ENCODE peak calls at places on chromosome 21, in five cellular contexts. I, Q, L, S and C are unnamed samples.

GRCh38 chr21:31623664-31624063 is 35.8 kb upstream of the SOD1 start:
- DNase-seq in Q (no peak), S (peak), L (no peak), I (no peak), C (no peak)

GRCh38 chr21:20443558-20444155 is 554.6 kb upstream of the NCAM2 start:
- DNase-seq in I (peak), L (no peak), S (peak), Q (no peak), C (no peak)

GRCh38 chr21:34819357-34819999 is 150.7 kb downstream of the CLIC6 start:
- DNase-seq in Q (no peak), S (no peak), L (no peak), I (no peak), C (no peak)

GRCh38 chr21:40053007-40053406 is 185.8 kb downstream of the PCP4 start:
- DNase-seq in S (no peak), I (no peak), L (no peak), Q (no peak), C (no peak)

GRCh38 chr21:41573902-41574690 is 66.1 kb upstream of the TMPRSS2 start:
- DNase-seq in I (no peak), S (no peak), L (no peak), Q (no peak), C (no peak)

GRCh38 chr21:45644041-45644906 is 749 bp downstream of the PCBP3 start:
- DNase-seq in I (no peak), Q (no peak), S (peak), L (no peak), C (no peak)

GRCh38 chr21:42102063-42102462 is 30.9 kb downstream of the UMODL1 start:
- DNase-seq in S (no peak), I (no peak), L (no peak), Q (no peak), C (no peak)

GRCh38 chr21:42571391-42572150 is 57.9 kb downstream of the SLC37A1 start:
- DNase-seq in Q (no peak), I (no peak), S (no peak), L (no peak), C (peak)

GRCh38 chr21:37800496-37801061 is 115.7 kb downstream of the KCNJ6 start:
- DNase-seq in Q (no peak), I (no peak), S (no peak), L (no peak), C (no peak)

GRCh38 chr21:44523567-44524181 is 16.3 kb downstream of the KRTAP10-1 start:
- DNase-seq in S (no peak), I (no peak), Q (no peak), L (no peak), C (no peak)

GRCh38 chr21:23394458-23394857 is 2212.8 kb downstream of the MRPL39 start:
- DNase-seq in I (no peak), L (no peak), Q (no peak), S (no peak), C (no peak)

GRCh38 chr21:46056450-46056903 is 41.4 kb upstream of the COL6A2 start:
- DNase-seq in I (no peak), L (no peak), Q (no peak), S (no peak), C (no peak)

GRCh38 chr21:18493420-18493819 is 89.8 kb upstream of the TMPRSS15 start:
- DNase-seq in S (no peak), I (no peak), Q (no peak), L (no peak), C (no peak)

GRCh38 chr21:41364308-41364707 is 2.5 kb downstream of the MX2 start:
- DNase-seq in S (no peak), Q (no peak), L (no peak), I (no peak), C (no peak)

GRCh38 chr21:34523019-34523418 is 11.0 kb upstream of the KCNE1 start:
- DNase-seq in L (no peak), Q (peak), S (no peak), I (no peak), C (no peak)

GRCh38 chr21:21045538-21045937 is 47.3 kb downstream of the NCAM2 start:
- DNase-seq in L (no peak), I (no peak), Q (no peak), S (no peak), C (no peak)

GRCh38 chr21:45136927-45137611 is 62.7 kb downstream of the ADARB1 start:
- DNase-seq in S (peak), L (no peak), I (peak), Q (peak), C (peak)

GRCh38 chr21:44530903-44531605 is 8.9 kb downstream of the KRTAP10-1 start:
- DNase-seq in S (no peak), I (no peak), L (no peak), Q (no peak), C (peak)

GRCh38 chr21:24375201-24375600 is 1232.1 kb downstream of the MRPL39 start:
- DNase-seq in L (no peak), Q (no peak), I (no peak), S (no peak), C (peak)

GRCh38 chr21:46226920-46227599 is 1.5 kb downstream of the LSS start:
- DNase-seq in L (peak), S (no peak), Q (no peak), I (no peak), C (no peak)

GRCh38 chr21:46060596-46061061 is 37.3 kb upstream of the COL6A2 start:
- DNase-seq in S (no peak), I (peak), L (no peak), Q (no peak), C (no peak)

GRCh38 chr21:41630249-41630648 is 122.3 kb upstream of the TMPRSS2 start:
- DNase-seq in S (no peak), Q (no peak), I (peak), L (no peak), C (no peak)

GRCh38 chr21:14706712-14707111 is 160.6 kb upstream of the SAMSN1 start:
- DNase-seq in L (no peak), I (no peak), S (no peak), Q (no peak), C (no peak)

GRCh38 chr21:44887807-44888580 is 14.5 kb upstream of the PTTG1IP start:
- DNase-seq in S (no peak), I (no peak), L (no peak), Q (no peak), C (no peak)

GRCh38 chr21:46054031-46054430 is 43.9 kb upstream of the COL6A2 start:
- DNase-seq in S (no peak), Q (no peak), I (no peak), L (no peak), C (no peak)

GRCh38 chr21:40166291-40166843 is 299.1 kb downstream of the PCP4 start:
- DNase-seq in Q (no peak), I (no peak), L (no peak), S (no peak), C (no peak)

GRCh38 chr21:45358711-45359310 is 46.2 kb upstream of the COL18A1 start:
- DNase-seq in Q (no peak), L (no peak), I (no peak), S (no peak), C (no peak)

GRCh38 chr21:9837946-9838801 is 683.2 kb upstream of the TPTE start:
- DNase-seq in Q (no peak), L (no peak), S (peak), I (no peak), C (no peak)

GRCh38 chr21:22885079-22885478 is 1886.9 kb downstream of the NCAM2 start:
- DNase-seq in Q (no peak), S (no peak), L (no peak), I (no peak), C (no peak)

GRCh38 chr21:44487831-44488230 is 32.5 kb downstream of the LRRC3 start:
- DNase-seq in S (peak), Q (peak), L (no peak), I (peak), C (peak)

GRCh38 chr21:43298546-43299440 is 128.1 kb downstream of the SIK1 start:
- DNase-seq in Q (no peak), S (no peak), L (no peak), I (no peak), C (no peak)

GRCh38 chr21:42216726-42217572 is 2.0 kb upstream of the ABCG1 start:
- DNase-seq in Q (no peak), L (no peak), I (no peak), S (no peak), C (no peak)

GRCh38 chr21:34881421-34881820 is 167.7 kb downstream of the RUNX1 start:
- DNase-seq in Q (no peak), I (no peak), L (no peak), S (no peak), C (no peak)

DNA sequence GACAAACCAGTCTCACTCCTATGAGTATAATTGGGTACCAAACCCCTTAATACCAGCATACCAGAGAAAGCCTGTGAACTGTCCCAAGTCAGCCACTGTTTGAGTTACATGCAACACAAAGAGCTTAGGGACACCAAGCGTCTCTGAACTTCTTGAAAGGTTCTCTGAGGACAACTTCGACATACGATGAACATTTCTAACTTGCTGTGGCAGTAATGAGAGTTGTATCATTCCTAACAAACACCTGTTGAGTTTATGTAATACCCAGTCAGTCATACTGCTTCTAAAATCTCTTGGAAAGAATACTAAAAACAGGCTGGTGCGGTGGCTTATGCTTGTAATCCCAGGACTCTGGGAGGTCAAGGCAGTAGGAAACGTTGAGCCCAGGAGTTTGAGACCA is 18.4 kb downstream of the CCT8 start:
- DNase-seq in L (no peak), Q (no peak), I (no peak), S (no peak), C (no peak)
- TF ChIP-seq ESRRA in L (no peak), Q (no peak), I (no peak), S (no peak), C (no peak)

DNA sequence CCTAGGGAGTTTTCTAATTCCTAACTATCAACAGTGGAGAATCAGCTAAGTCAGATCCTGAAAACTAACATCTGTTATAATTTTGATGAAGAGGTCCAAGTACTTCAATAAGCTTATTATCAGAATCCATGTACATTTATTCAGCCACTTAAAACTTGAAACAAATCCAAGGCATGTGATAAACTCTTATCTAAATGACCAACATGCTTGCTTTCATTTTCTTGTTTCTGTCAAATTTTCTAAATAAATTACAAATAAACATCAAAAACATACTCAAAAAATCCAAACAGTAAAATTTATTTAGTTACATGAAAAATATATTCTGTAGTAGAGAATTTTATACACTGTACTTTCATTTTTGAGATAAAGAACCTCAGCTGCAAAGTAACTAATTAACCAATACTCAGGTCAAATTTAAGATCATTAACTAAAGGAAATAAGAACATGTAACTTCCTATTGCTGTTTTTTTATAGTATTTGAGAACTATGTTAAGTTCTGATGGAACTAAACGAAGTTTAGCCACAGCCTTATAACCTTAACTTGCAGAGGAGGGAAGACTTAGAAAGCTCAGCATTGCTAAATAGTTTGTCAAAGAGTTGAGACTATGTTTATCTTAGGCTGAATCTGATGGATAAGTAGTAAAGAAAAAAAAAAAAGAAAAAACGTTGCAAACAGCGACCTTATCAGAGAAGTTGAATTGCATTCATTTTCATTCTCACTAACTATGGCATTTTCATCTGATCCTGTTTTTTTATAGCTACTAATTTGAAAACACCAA is 44.9 kb downstream of the SYNJ1 start:
- DNase-seq in Q (no peak), S (no peak), L (no peak), I (no peak), C (no peak)
- TF ChIP-seq ESRRA in Q (no peak), S (no peak), L (no peak), I (no peak), C (no peak)

DNA sequence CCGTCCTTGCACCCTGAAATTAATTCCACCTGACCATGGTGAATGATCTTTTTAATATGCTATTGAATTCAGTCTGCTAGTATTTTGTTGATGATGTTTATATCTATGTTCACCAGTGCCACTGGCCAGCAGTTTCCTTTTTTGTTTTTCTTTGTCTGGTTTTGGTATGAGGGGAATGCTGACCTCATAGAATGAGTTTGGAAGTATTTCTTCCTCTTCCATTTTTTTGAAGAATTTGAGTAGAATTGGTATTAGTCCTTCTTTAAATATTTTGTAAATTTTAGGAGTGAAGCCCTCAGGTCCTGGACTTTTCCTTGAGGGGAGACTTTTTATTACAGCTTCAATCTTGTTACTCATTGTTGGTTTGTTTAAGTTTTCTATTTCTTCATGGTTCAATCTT is 231.6 kb downstream of the MRPL39 start:
- DNase-seq in Q (no peak), L (no peak), S (no peak), I (no peak), C (no peak)
- TF ChIP-seq ESRRA in Q (no peak), L (no peak), S (no peak), I (no peak), C (no peak)

DNA sequence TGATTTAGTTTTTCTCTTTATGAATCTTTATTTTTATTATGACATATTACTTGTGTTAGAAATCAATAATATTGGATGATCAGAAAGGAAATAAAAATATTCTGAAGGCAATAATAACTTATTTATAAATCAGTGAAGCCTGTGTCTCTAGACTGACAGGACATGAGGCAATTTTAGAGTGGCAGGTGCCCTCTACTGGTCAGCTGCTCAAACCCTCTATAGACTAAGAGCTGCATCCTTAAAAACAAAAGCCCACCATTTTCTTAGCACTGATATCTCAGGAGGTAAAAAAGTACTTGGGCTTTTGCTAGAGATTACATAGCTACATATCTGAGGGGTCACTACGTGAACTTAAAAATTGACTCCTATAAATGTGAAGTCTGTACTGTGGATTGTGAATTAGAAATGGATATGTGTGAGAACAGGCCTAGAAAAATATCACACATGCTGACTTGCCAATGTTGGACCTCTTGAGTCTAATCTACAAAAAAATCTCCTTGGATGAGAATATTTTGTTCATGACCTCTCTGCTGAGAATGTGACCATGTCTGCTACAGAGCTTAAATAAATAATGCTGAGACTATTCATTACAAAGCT is 597.9 kb upstream of the ADAMTS5 start:
- DNase-seq in S (no peak), L (no peak), I (peak), Q (no peak), C (peak)
- TF ChIP-seq ESRRA in S (no peak), L (no peak), I (no peak), Q (no peak), C (no peak)

GRCh38 chr21:33370292-33370691 is 32.9 kb upstream of the IFNGR2 start:
- DNase-seq in Q (no peak), S (no peak), I (no peak), L (no peak), C (no peak)

GRCh38 chr21:33374080-33374873 is 28.9 kb upstream of the IFNGR2 start:
- DNase-seq in S (no peak), I (peak), L (no peak), Q (peak), C (peak)

GRCh38 chr21:33374874-33375644 is 28.2 kb upstream of the IFNGR2 start:
- DNase-seq in Q (no peak), S (no peak), I (no peak), L (no peak), C (no peak)

GRCh38 chr21:33372582-33372981 is 30.6 kb upstream of the IFNGR2 start:
- DNase-seq in L (no peak), I (no peak), S (no peak), Q (no peak), C (no peak)

DNA sequence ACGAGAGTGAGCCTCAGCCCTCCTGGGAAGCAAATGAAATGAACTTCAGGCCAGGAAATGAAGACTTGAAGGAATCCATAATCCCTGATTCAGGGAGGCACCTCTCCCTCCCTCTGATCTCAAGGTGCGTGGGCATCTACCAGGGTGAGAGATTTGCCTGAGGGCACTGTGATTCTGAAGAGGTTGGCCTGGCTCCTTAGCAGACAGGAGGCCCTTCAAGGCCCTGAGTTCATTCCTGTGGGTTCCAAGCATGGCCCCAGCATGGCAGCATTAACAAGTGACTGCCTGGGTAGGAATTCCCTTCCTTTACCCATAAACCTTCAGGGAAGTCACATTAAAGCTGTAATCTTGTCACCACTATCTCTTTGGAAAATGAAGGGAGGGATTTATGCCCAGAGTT is 29.8 kb upstream of the IFNGR2 start:
- DNase-seq in Q (no peak), L (no peak), S (no peak), I (no peak), C (no peak)
- TF ChIP-seq ESRRA in Q (no peak), L (no peak), S (no peak), I (no peak), C (no peak)

DNA sequence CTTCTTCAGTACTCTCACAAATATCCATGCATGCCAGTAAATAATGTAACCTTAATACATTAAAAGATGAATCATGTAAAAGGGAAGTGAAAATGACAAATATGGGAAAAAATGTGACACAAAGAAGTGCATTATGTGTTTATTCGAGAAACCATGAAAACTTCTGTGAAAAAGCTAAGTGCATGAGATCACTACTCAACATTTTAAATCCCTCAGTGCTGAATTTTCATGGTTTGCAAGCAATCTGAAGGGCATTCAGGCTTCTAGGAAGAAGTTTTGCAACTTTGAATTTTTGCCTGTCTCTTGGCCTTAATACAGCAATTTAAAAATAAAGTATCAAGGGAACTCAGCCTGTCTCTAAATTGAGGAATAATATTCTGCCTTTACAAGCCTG is 78.2 kb downstream of the MAP3K7CL start:
- DNase-seq in I (peak), S (no peak), Q (no peak), L (no peak), C (no peak)
- TF ChIP-seq ESRRA in I (no peak), S (no peak), Q (no peak), L (no peak), C (no peak)